ENCODE peak calls at places on chromosomes 4 and X, in seven cellular contexts. B, Z, R, A, Y, Q and K are unnamed samples.

GRCh38 chr4:154084864-154085263 is 296.0 kb upstream of the SFRP2 start:
- DNase-seq in Z (peak; percentile 47), B (no peak), Y (no peak), R (no peak), Q (no peak), A (no peak), K (no peak)

GRCh38 chr4:15234585-15235126 is 193.2 kb upstream of the C1QTNF7 start:
- DNase-seq in B (no peak), A (no peak), Q (no peak), R (no peak), Y (peak; percentile 98), Z (peak; percentile 96), K (no peak)

GRCh38 chr4:1599491-1600210 is 84.5 kb downstream of the FAM53A start:
- DNase-seq in B (no peak), A (peak; percentile 32), Y (no peak), Z (no peak), Q (no peak), R (no peak), K (peak; percentile 34)

GRCh38 chrX:261167-261857 is 19.9 kb upstream of the PLCXD1 start:
- DNase-seq in R (peak; percentile 56), Z (peak; percentile 46), Y (peak; percentile 23), A (peak; percentile 46), Q (no peak), B (peak; percentile 82), K (peak; percentile 46)

GRCh38 chrX:64093761-64094160 is 111.7 kb downstream of the AMER1 start:
- DNase-seq in Z (no peak), Y (peak; percentile 4), Q (peak; percentile 34), B (peak; percentile 0), R (no peak), A (no peak), K (no peak)

GRCh38 chrX:48493890-48494364 is 14.9 kb upstream of the PORCN start:
- DNase-seq in Q (peak; percentile 74), A (no peak), Y (peak; percentile 38), R (peak; percentile 64), Z (peak; percentile 32), B (no peak), K (no peak)

GRCh38 chr4:40585201-40585789 is 44.4 kb downstream of the RBM47 start:
- DNase-seq in Y (no peak), R (no peak), A (no peak), Q (no peak), B (no peak), Z (no peak), K (no peak)

GRCh38 chr4:25879587-25879986 is 16.8 kb upstream of the SEL1L3 start:
- DNase-seq in Q (no peak), A (no peak), Y (no peak), R (no peak), B (no peak), Z (no peak), K (no peak)

GRCh38 chr4:78703079-78703478 is 73.1 kb upstream of the BMP2K start:
- DNase-seq in B (no peak), Q (no peak), Y (no peak), Z (no peak), A (no peak), R (no peak), K (no peak)

GRCh38 chrX:138858438-138858837 is 146.9 kb upstream of the FGF13 start:
- DNase-seq in A (no peak), Q (no peak), R (no peak), Z (peak; percentile 92), B (no peak), Y (peak; percentile 1), K (no peak)

GRCh38 chr4:40053161-40053560 is 3.5 kb upstream of the N4BP2 start:
- DNase-seq in B (no peak), Y (no peak), Q (no peak), Z (no peak), R (no peak), A (no peak), K (no peak)

GRCh38 chr4:124279741-124280140 is 432.8 kb downstream of the ANKRD50 start:
- DNase-seq in R (no peak), B (no peak), Q (no peak), Y (no peak), Z (no peak), A (no peak), K (no peak)

GRCh38 chr4:173504181-173504503 is 25.9 kb downstream of the HAND2 start:
- DNase-seq in Q (no peak), Y (no peak), Z (no peak), R (no peak), A (no peak), B (no peak), K (no peak)

GRCh38 chr4:62119195-62119594 is 919.1 kb downstream of the ADGRL3 start:
- DNase-seq in R (no peak), B (no peak), Q (no peak), Z (peak; percentile 16), A (no peak), Y (no peak), K (no peak)

GRCh38 chr4:8857682-8858187 is 13.9 kb downstream of the HMX1 start:
- DNase-seq in Y (no peak), B (no peak), R (no peak), Q (peak; percentile 42), A (no peak), Z (no peak), K (no peak)

GRCh38 chr4:22030321-22030720 is 81.7 kb upstream of the KCNIP4 start:
- DNase-seq in Q (peak; percentile 3), A (no peak), Z (no peak), R (no peak), Y (no peak), B (no peak), K (no peak)

GRCh38 chr4:38223801-38224236 is 263.6 kb downstream of the PTTG2 start:
- DNase-seq in B (no peak), Y (no peak), Q (no peak), Z (no peak), R (no peak), A (no peak), K (no peak)

GRCh38 chrX:41373989-41374606 is 40.1 kb downstream of the DDX3X start:
- DNase-seq in Y (no peak), Q (no peak), B (no peak), R (no peak), Z (no peak), A (no peak), K (no peak)

GRCh38 chr4:57076646-57077045 is 33.5 kb downstream of the IGFBP7 start:
- DNase-seq in Z (no peak), Q (no peak), Y (no peak), A (no peak), R (no peak), B (no peak), K (no peak)

GRCh38 chr4:57074753-57075152 is 35.4 kb downstream of the IGFBP7 start:
- DNase-seq in Z (peak; percentile 89), B (peak; percentile 36), A (no peak), Q (no peak), R (no peak), Y (peak; percentile 88), K (no peak)

GRCh38 chr4:57075353-57075752 is 34.8 kb downstream of the IGFBP7 start:
- DNase-seq in Y (no peak), R (no peak), Z (no peak), A (no peak), Q (no peak), B (no peak), K (no peak)

GRCh38 chr4:57078685-57079521 is 31.3 kb downstream of the IGFBP7 start:
- DNase-seq in A (no peak), Y (no peak), Q (peak; percentile 70), Z (peak; percentile 91), R (peak; percentile 80), B (peak; percentile 55), K (peak; percentile 58)

DNA sequence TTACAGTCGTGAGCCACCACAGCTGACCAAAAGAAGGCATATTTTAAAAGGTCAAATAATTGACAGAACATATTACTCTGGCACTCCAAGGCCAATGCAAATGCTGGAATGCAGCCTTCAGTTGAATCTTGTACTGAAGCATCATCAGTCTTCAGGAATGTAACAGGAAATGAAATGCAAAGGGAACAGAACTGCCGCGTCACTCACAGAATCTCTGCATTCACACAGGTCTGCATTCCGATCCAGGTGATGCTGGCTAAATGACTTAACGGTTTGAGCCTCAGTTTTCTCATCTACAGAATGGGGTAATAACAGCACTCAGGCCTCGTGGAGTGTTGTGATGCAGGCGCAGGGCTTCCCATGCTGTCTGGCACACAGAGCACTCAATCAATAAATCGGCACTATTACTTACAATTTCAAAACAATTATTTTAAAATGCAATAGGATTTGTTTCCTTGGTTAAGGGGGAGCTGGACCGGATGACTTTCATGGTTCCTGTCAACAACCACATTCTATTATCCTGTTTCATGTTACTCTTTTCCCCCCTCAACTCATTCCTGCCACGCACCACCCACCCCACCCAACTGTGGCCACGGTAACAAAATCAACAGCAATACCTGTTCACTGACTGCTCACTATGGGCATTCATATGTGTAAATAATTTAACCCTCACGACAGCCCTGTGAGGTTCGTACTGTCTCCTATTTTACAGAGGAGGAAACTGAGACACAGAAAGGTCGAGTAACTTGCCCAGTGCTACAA is 32.5 kb downstream of the IGFBP7 start:
- DNase-seq in Y (peak; percentile 79), Z (peak; percentile 95), A (no peak), Q (no peak), B (peak; percentile 86), R (peak; percentile 81), K (no peak)
- H3K4me1 ChIP-seq in Y (peaks cover 21% of the 10 kb centered on the region), Z (peaks cover 17% of the 10 kb centered on the region), A (no peaks in the 10 kb centered on the region), Q (peaks cover 13% of the 10 kb centered on the region), B (peaks cover 90% of the 10 kb centered on the region), R (peaks cover 9% of the 10 kb centered on the region), K (peaks cover 18% of the 10 kb centered on the region)

GRCh38 chr4:157509286-157509685 is 288.8 kb downstream of the GRIA2 start:
- DNase-seq in A (no peak), B (no peak), R (no peak), Q (no peak), Y (no peak), Z (no peak), K (no peak)

DNA sequence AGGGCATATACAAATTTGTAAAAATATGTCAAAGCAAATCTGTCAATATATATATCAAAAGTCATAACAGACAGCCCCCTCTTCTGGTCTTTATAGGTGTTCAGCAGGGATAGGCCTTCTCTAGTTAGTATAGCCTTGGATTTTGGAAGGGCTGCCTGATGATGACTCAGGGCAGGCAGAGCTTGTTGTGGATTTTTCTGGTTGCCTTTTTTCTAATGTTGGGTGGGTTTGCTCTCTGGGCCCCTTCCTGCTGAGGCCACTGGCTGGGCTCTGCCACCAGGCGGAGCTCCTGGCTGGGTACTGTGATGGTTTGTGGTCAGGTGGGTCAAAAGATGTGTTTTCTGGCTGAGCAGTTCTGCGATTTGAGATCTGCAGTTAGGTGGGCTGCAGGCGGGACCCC is 294.2 kb downstream of the GRIA2 start:
- DNase-seq in A (no peak), R (peak; percentile 74), Q (peak; percentile 36), Z (no peak), B (no peak), Y (no peak), K (no peak)
- TF ChIP-seq CTCF in A (no peak), R (peak; percentile 82), Q (peak; percentile 64), Z (no peak), B (no peak), Y (no peak), K (no peak)

GRCh38 chrX:154402622-154403127 is 4.5 kb downstream of the RPL10 start:
- DNase-seq in R (no peak), Z (no peak), A (no peak), B (no peak), Q (no peak), Y (no peak), K (no peak)
- H3K27ac ChIP-seq in R (no peak overlapping the region), Z (no peak overlapping the region), A (no peak overlapping the region), B (no peak overlapping the region), Q (no peak overlapping the region), Y (no peak overlapping the region), K (no peak overlapping the region)

DNA sequence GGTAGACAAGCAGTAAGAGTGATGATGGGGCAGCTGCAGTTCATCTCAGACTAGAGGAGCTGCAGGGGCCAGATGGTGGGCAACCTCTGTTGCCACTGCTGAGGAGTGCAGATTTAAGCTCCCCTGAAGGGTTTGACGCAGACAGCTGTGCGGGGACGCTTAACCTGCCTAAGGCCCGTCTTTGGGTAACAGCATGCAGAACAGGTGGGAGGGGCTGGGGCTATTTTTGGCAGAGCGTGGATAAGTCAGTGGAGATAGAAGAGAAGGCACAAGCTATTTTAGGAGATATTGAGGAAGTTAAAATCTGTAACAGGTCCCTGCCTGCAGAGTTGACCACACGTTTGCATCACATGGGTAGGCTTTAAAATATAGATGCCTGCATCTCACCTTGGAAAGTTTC is 10.5 kb downstream of the CD99 start:
- DNase-seq in B (no peak), Z (no peak), R (no peak), Y (no peak), A (peak; percentile 67), Q (no peak), K (no peak)
- H3K4me1 ChIP-seq in B (peaks cover 28% of the 10 kb centered on the region), Z (peaks cover 22% of the 10 kb centered on the region), R (peaks cover 2% of the 10 kb centered on the region), Y (peaks cover 15% of the 10 kb centered on the region), A (peaks cover 69% of the 10 kb centered on the region), Q (no peaks in the 10 kb centered on the region), K (peaks cover 81% of the 10 kb centered on the region)